ENCODE peak calls at places on chromosome 17, in five cellular contexts. B is GM23338, I is neural progenitor cell, K is astrocyte, V is PC-3. Y is an unnamed sample.

GRCh38 chr17:32546031-32546444 is 59.2 kb downstream of the CDK5R1 start:
- DNase-seq in I (peak), B (peak), V (no peak), K (no peak), Y (no peak)

GRCh38 chr17:4310349-4311060 is 46.7 kb upstream of the ANKFY1 start:
- DNase-seq in B (peak), I (no peak), V (no peak), K (peak), Y (no peak)

GRCh38 chr17:29760279-29760721 is 137.6 kb upstream of the CORO6 start:
- DNase-seq in I (peak), B (peak), V (peak), K (peak), Y (no peak)

GRCh38 chr17:1515640-1516402 is 591 bp downstream of the INPP5K start:
- DNase-seq in I (peak), V (peak), K (peak), B (peak), Y (no peak)

GRCh38 chr17:37742114-37742761 is 2.6 kb downstream of the HNF1B start:
- DNase-seq in I (peak), B (peak), V (peak), K (no peak), Y (no peak)

GRCh38 chr17:51869387-51869786 is 289.1 kb downstream of the CA10 start:
- DNase-seq in K (no peak), B (peak), I (peak), V (peak), Y (no peak)

GRCh38 chr17:8012996-8013640 is 10.7 kb downstream of the GUCY2D start:
- DNase-seq in K (no peak), I (no peak), V (no peak), B (no peak), Y (no peak)

GRCh38 chr17:74212913-74213791 is at the start of gene TTYH2:
- DNase-seq in B (peak), I (peak), V (peak), K (peak), Y (no peak)

GRCh38 chr17:45646288-45646988 is 137.7 kb upstream of the CRHR1 start:
- DNase-seq in V (no peak), I (no peak), B (no peak), K (no peak), Y (no peak)

GRCh38 chr17:19897108-19897854 is 29.5 kb upstream of the ULK2 start:
- DNase-seq in V (peak), B (no peak), K (no peak), I (no peak), Y (no peak)

GRCh38 chr17:55567240-55568216 is 56.3 kb upstream of the SMIM36 start:
- DNase-seq in B (no peak), V (no peak), I (no peak), K (no peak), Y (no peak)

GRCh38 chr17:64200080-64201042 is 62.7 kb downstream of the TEX2 start:
- DNase-seq in K (peak), B (peak), I (no peak), V (no peak), Y (no peak)

GRCh38 chr17:57735707-57736106 is 9.4 kb downstream of the CCDC182 start:
- DNase-seq in I (peak), K (no peak), B (peak), V (peak), Y (no peak)

GRCh38 chr17:31008374-31009035 is 37.7 kb downstream of the RNF135 start:
- DNase-seq in B (peak), V (peak), K (peak), I (peak), Y (no peak)

GRCh38 chr17:8188408-8188839 is 1.6 kb downstream of the BORCS6 start:
- DNase-seq in V (no peak), B (no peak), I (no peak), K (no peak), Y (no peak)

DNA sequence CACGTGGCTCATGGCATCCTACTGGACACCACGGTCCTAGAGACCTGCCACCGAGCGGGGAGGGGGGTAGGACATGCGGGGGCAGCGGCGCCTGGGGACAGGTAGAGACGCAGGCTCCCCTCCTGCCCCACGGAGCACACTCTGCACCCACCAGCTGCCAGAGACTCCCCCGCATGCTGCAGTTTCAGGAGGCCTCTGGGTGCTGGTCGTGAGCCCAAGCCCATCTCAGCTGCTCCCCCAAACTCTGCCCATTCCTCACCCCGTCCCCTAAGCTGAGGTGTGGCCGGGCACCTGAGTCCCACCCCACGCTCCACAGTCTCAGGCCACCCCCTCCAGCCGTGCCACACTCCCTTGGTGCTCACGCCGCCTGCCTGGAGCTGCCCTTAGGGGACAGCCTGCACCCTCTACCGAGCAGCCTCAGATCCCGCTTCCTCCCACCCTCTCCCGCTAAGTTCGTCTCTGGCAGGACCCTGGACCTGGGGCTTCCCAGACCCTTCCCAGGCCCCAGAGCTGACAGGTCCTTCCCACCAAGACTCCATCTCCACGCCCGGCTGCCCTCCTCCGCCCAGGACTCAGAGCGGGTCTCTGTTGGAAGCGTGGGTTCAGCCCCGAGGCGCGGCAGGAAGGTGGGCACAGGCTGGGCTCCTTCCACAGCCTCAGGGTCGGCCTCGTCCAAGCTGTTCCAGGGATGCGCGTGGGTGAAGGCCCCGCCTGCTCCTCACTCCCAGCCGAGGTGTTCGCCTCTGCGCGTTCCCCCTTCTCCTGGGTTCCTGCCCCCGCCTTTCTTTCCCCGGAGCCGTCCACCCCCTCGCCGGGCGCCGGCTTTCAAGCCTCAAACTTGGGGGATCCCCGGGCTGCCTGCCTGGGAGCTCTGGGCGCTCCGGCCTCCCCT is 1.3 kb downstream of the RAB40B start:
- DNase-seq in V (no peak), I (peak), K (no peak), B (peak), Y (no peak)
- TF ChIP-seq EZH2 in V (no peak), I (no peak), K (no peak), B (no peak), Y (no peak)

DNA sequence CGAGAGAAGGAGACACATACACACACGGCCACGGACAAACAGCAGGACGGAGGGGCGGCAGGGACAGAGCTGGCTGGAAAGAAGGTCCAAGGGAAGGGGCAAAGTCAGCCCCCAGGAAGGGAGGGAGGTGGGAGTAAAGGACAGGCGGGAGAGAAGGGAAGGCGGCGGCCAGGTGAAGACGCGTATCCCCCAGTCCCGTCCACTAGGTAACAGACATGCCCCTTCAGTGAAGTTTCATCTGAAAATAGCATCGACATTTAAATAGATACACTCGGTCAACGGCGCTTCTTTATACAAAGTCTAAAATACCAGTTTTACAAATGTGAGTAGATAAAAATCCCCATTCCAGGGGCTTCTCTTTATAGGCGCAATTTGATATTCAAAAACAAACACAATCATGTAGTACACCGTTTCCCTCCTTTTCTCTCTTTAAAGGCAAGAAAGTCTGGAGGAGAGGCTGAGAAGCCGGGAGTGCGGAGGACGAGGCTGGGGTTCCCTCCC is 4.5 kb downstream of the CBX8 start:
- DNase-seq in I (no peak), B (peak), V (no peak), K (no peak), Y (no peak)
- TF ChIP-seq EZH2 in I (peak), B (peak), V (no peak), K (no peak), Y (no peak)

DNA sequence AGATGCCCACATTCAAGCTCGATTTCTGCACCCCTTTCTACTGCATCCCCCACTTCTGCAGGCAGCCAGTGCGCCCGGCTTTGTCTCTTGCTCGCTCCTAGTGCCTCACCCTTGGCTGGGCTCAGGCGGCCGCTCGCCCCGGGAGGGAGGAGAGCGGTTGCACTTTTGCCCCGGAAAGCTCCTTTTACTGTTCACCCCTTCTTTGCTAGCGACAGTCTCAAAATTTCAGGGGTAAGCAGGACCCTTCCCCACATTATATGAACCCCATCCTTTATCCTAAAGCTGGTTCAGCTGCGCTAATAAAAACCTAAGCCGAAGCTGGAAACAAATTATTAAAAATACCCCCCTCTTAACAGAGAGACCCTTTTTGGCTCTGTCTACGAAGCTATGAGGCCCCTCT is 987 bp downstream of the HOXB5 start:
- DNase-seq in B (no peak), K (no peak), I (no peak), V (no peak), Y (no peak)
- TF ChIP-seq EZH2 in B (peak), K (peak), I (peak), V (no peak), Y (no peak)

GRCh38 chr17:56596741-56597494 is 3.4 kb downstream of the NOG start:
- DNase-seq in I (peak), K (no peak), B (peak), V (no peak), Y (no peak)

GRCh38 chr17:56594528-56595418 is 1.3 kb downstream of the NOG start:
- DNase-seq in V (peak), I (peak), B (peak), K (no peak), Y (no peak)

GRCh38 chr17:56597495-56597990 is 4.0 kb downstream of the NOG start:
- DNase-seq in I (peak), K (no peak), B (peak), V (peak), Y (no peak)

GRCh38 chr17:56593741-56594527 is 435 bp downstream of the NOG start:
- DNase-seq in B (peak), V (peak), K (peak), I (peak), Y (no peak)

DNA sequence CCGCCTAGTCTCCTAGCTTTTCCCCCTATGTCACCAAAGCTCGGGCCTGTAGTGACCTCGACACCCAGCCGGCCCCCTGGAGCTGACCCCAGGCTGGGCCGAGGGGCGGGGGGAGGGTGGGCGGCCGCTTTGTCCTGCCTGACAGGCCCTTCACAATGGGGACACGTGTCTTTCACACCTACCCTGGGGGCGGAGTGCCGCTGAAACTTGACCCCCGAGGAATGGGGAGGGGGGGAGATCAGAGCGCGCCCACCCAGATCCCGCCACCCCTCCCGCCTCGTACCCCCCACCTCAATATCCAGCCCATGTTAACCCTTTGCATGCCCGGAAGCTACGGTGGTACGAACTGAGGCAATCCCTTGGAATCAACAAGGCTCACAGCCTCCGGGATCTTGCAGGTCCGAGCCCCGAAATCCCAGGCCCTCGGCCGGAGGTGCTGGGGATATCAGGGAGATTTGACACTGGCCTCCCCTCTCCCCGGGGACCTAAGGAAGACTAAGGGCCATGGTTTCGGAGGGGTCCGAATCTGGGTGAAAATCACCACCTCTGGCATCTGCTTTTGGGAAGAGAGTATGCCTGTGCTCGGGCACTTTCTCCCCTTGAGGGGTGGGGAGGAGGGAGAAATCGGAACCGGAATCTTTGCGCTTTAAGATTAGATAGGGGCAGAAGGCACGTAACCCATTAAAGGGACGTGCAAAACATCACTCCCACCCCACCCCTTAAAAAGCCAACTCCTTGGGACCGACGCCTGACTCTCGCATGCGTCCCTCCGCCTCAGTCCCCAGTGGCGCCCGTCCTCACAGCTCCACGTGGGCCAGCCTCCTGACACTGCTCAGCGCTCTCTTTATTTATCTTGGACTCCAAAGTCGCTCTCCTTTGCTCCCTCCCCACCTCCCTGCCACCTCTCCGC is 2.6 kb downstream of the NOG start:
- DNase-seq in K (no peak), V (peak), I (peak), B (peak), Y (no peak)
- TF ChIP-seq EZH2 in K (no peak), V (no peak), I (no peak), B (peak), Y (no peak)

GRCh38 chr17:61399131-61400057 is at the start of gene TBX2:
- DNase-seq in V (peak), B (peak), I (peak), K (peak), Y (no peak)
- TF ChIP-seq EZH2 in V (no peak), B (peak), I (peak), K (no peak), Y (no peak)

GRCh38 chr17:5500247-5500803 is 14.0 kb downstream of the MIS12 start:
- DNase-seq in V (no peak), K (no peak), B (no peak), I (no peak), Y (no peak)
- TF ChIP-seq EZH2 in V (no peak), K (no peak), B (no peak), I (peak), Y (no peak)

GRCh38 chr17:49971848-49972485 is 3.0 kb downstream of the DLX4 start:
- DNase-seq in K (no peak), I (peak), B (peak), V (no peak), Y (no peak)
- TF ChIP-seq EZH2 in K (peak), I (peak), B (peak), V (peak), Y (no peak)

GRCh38 chr17:50840311-50840851 is 5.0 kb downstream of the WFIKKN2 start:
- DNase-seq in K (no peak), V (peak), I (no peak), B (no peak), Y (no peak)

GRCh38 chr17:50842506-50843149 is 7.2 kb downstream of the WFIKKN2 start:
- DNase-seq in V (no peak), B (no peak), K (no peak), I (no peak), Y (no peak)

GRCh38 chr17:50839591-50840310 is 4.4 kb downstream of the WFIKKN2 start:
- DNase-seq in K (no peak), V (no peak), I (no peak), B (no peak), Y (no peak)

GRCh38 chr17:50841949-50842354 is 6.6 kb downstream of the WFIKKN2 start:
- DNase-seq in K (peak), V (peak), B (peak), I (peak), Y (no peak)

DNA sequence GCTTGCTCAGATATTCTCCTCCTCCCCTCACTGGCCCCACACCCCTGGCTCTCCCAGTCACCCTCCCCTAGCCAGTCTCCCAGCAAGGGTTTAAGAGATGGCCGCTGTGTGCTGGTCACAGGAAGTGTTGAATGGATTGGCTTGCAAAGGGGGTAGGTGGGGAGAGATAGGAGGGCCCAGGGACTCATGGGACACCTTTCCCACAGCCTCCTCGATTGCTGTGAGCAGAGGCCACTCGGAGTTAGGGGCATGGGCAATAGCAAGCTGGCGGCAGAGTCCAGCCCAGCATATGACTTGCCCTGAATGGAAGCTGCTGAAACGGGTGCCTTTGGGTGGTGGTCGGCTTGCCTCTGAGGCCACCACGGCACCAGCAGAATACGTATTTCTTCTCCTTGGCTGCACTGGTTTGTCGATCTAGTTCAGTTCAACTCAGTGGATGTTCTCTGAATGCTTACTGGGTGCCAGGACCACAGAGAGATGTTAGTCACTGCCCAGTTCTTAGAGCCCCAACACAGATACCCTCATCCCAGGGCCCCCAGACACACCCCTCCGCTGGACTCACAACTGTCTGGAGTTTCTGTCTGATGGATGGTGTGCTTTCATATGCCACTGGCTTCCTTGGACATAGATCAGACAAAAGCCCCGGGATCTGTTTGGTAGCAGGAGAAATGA is 6.0 kb downstream of the WFIKKN2 start:
- DNase-seq in B (no peak), V (no peak), K (no peak), I (no peak), Y (no peak)
- TF ChIP-seq EZH2 in B (no peak), V (no peak), K (no peak), I (no peak), Y (no peak)

DNA sequence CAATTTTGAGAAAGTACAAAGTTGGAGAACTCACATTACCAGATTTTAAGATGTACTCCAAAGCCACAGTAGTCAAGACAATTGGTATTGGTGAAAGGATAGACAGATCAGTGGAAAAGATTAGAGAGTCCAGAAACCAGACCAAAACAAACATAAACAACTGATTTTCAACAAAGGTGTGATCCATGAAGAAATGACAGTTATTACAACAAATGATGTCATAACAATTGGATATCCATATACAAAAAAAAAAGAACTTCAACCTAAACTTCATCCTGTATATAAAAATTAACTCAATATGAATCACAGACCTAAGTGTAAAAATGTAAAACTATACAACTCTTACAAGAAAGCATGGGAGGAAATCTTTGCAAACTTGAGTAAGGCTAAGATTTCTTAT is 8.4 kb downstream of the CEP112 start:
- DNase-seq in V (no peak), B (no peak), I (no peak), K (no peak), Y (no peak)
- TF ChIP-seq EZH2 in V (no peak), B (no peak), I (no peak), K (no peak), Y (no peak)

Y was measured in SK-N-MC.